ENCODE peak calls at places on chromosomes 6 and 20, in eight cellular contexts. N is breast epithelium, K is aorta, S is left lung, I is thyroid gland, R is SJSA1, P is upper lobe of right lung, E is Panc1. J is an unnamed sample.

GRCh38 chr20:35907017-35907685 is 47.2 kb downstream of the SCAND1 start:
- DNase-seq in R (no peak), I (no peak), S (no peak), E (no peak), K (no peak), P (no peak), N (no peak), J (no peak)

GRCh38 chr20:48384147-48384818 is 443.5 kb downstream of the PREX1 start:
- DNase-seq in I (no peak), S (no peak), E (no peak), R (no peak), K (no peak), N (no peak), P (no peak), J (no peak)

GRCh38 chr6:144434308-144434990 is 149.3 kb downstream of the UTRN start:
- DNase-seq in K (peak; percentile 54), E (no peak), N (no peak), I (no peak), S (no peak), R (peak; percentile 88), P (no peak), J (no peak)

GRCh38 chr6:104003803-104004516 is 855.8 kb downstream of the HACE1 start:
- DNase-seq in K (no peak), I (no peak), S (no peak), E (no peak), R (no peak), P (no peak), N (no peak), J (no peak)

GRCh38 chr6:122735618-122736017 is 43.9 kb upstream of the FABP7 start:
- DNase-seq in I (no peak), R (no peak), K (no peak), P (no peak), S (no peak), N (no peak), E (no peak), J (no peak)

GRCh38 chr6:131949909-131950766 is 1.0 kb downstream of the CCN2 start:
- DNase-seq in P (peak; percentile 82), E (peak; percentile 77), S (peak; percentile 76), R (peak; percentile 86), K (peak; percentile 83), N (peak; percentile 81), I (peak; percentile 86), J (peak; percentile 72)

GRCh38 chr6:19368511-19368910 is 468.7 kb upstream of the ID4 start:
- DNase-seq in E (no peak), P (no peak), R (no peak), S (no peak), I (no peak), K (no peak), N (no peak), J (no peak)

GRCh38 chr20:35329435-35330139 is 37.4 kb upstream of the FAM83C start:
- DNase-seq in K (no peak), E (no peak), R (peak; percentile 74), N (no peak), P (no peak), I (peak; percentile 29), S (no peak), J (no peak)

GRCh38 chr6:146433881-146434741 is 109.5 kb upstream of the RAB32 start:
- DNase-seq in S (peak; percentile 79), P (peak; percentile 65), E (no peak), I (peak; percentile 54), N (no peak), R (no peak), K (peak; percentile 56), J (no peak)

GRCh38 chr6:73585566-73586415 is 65.0 kb upstream of the EEF1A1 start:
- DNase-seq in N (peak; percentile 40), E (peak; percentile 68), R (peak; percentile 86), P (no peak), K (no peak), S (no peak), I (peak; percentile 61), J (peak; percentile 69)

GRCh38 chr6:11929451-11929850 is 82.7 kb upstream of the HIVEP1 start:
- DNase-seq in R (no peak), N (no peak), S (no peak), K (no peak), P (no peak), E (no peak), I (no peak), J (no peak)

GRCh38 chr20:31560900-31561598 is 44.0 kb upstream of the ID1 start:
- DNase-seq in P (no peak), S (no peak), N (peak; percentile 57), I (no peak), K (peak; percentile 75), E (peak; percentile 98), R (peak; percentile 89), J (no peak)

GRCh38 chr6:166251655-166252054 is 56.5 kb downstream of the PRR18 start:
- DNase-seq in N (no peak), I (no peak), E (no peak), P (no peak), R (no peak), K (no peak), S (no peak), J (no peak)

GRCh38 chr20:39547546-39548410 is 585.6 kb downstream of the DHX35 start:
- DNase-seq in P (no peak), N (no peak), E (no peak), I (no peak), S (no peak), K (no peak), R (no peak), J (no peak)

GRCh38 chr6:110645685-110646418 is 169.4 kb downstream of the CDK19 start:
- DNase-seq in E (no peak), R (no peak), S (peak; percentile 75), I (no peak), K (no peak), P (no peak), N (no peak), J (no peak)

GRCh38 chr20:17864791-17865190 is 103.8 kb downstream of the SNX5 start:
- DNase-seq in R (no peak), I (no peak), S (no peak), K (no peak), N (no peak), E (no peak), P (no peak), J (no peak)

GRCh38 chr6:46563924-46564323 is 72.7 kb upstream of the RCAN2 start:
- DNase-seq in R (no peak), S (no peak), I (no peak), E (no peak), K (no peak), P (no peak), N (no peak), J (no peak)

GRCh38 chr6:166931426-166931970 is 24.9 kb downstream of the RNASET2 start:
- DNase-seq in R (no peak), I (no peak), P (no peak), N (no peak), S (no peak), K (no peak), E (no peak), J (no peak)

GRCh38 chr6:168180548-168181011 is 101.6 kb upstream of the FRMD1 start:
- DNase-seq in R (peak; percentile 38), N (peak; percentile 11), I (no peak), K (no peak), P (no peak), S (no peak), E (no peak), J (no peak)

GRCh38 chr20:37866051-37866450 is 36.9 kb upstream of the VSTM2L start:
- DNase-seq in I (no peak), P (peak; percentile 26), R (no peak), E (no peak), N (no peak), S (no peak), K (no peak), J (no peak)

GRCh38 chr20:41048475-41049242 is 20.0 kb downstream of the TOP1 start:
- DNase-seq in K (no peak), E (no peak), S (no peak), N (no peak), R (no peak), I (no peak), P (no peak), J (no peak)

GRCh38 chr20:32977281-32978008 is 26.8 kb downstream of the SUN5 start:
- DNase-seq in I (no peak), K (no peak), P (peak; percentile 41), S (no peak), R (no peak), E (no peak), N (no peak), J (no peak)
- H3K27ac ChIP-seq in I (no peak overlapping the region), K (no peak overlapping the region), P (no peak overlapping the region), S (no peak overlapping the region), R (no peak overlapping the region), E (no peak overlapping the region), N (no peak overlapping the region), J (peak overlapping the region; percentile 85)

GRCh38 chr6:18248698-18249097 is 15.6 kb downstream of the DEK start:
- DNase-seq in R (no peak), N (no peak), K (no peak), E (no peak), I (no peak), S (no peak), P (no peak), J (no peak)

GRCh38 chr6:18245642-18246041 is 18.7 kb downstream of the DEK start:
- DNase-seq in K (no peak), N (no peak), E (no peak), R (no peak), I (no peak), P (no peak), S (no peak), J (no peak)

GRCh38 chr6:18245079-18245478 is 19.3 kb downstream of the DEK start:
- DNase-seq in N (no peak), S (no peak), P (no peak), R (no peak), E (no peak), K (no peak), I (no peak), J (no peak)

GRCh38 chr6:18246205-18246604 is 18.1 kb downstream of the DEK start:
- DNase-seq in P (no peak), S (no peak), R (no peak), N (no peak), I (no peak), E (no peak), K (no peak), J (no peak)

DNA sequence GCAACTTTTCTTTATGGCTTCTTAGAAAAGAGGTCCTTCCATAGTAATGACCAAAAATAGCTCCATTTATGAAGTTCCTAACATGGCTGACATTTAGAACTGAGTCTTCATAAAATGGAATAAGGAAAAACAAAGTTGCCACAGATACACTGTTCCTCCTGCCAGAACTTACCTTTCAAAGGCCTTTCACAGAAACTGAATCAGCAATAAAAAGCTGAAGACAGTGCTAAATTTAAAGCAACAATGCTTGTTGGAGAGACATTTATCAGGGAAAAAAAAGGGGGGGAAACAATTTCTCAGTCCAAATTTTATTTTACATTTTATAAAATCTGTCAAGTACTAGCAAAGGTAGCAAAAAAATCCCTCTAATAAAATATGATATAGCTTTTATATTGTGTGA is 17.3 kb downstream of the DEK start:
- DNase-seq in R (no peak), S (no peak), E (no peak), N (no peak), K (no peak), P (no peak), I (no peak), J (no peak)
- H3K27ac ChIP-seq in R (no peak overlapping the region), S (no peak overlapping the region), E (no peak overlapping the region), N (no peak overlapping the region), K (no peak overlapping the region), P (no peak overlapping the region), I (no peak overlapping the region), J (no peak overlapping the region)

GRCh38 chr20:3798405-3798768 is 2.3 kb downstream of the CDC25B start:
- DNase-seq in N (no peak), R (no peak), I (no peak), S (no peak), K (no peak), E (no peak), P (no peak), J (no peak)
- H3K27ac ChIP-seq in N (no peak overlapping the region), R (no peak overlapping the region), I (no peak overlapping the region), S (peak overlapping the region; percentile 51), K (no peak overlapping the region), E (peak overlapping the region; percentile 97), P (peak overlapping the region; percentile 72), J (peak overlapping the region; percentile 98)

GRCh38 chr6:52506502-52506875 is 70.4 kb downstream of the TRAM2 start:
- DNase-seq in R (no peak), K (no peak), S (no peak), E (no peak), N (no peak), I (no peak), P (no peak), J (no peak)
- H3K27ac ChIP-seq in R (no peak overlapping the region), K (peak overlapping the region; percentile 9), S (no peak overlapping the region), E (no peak overlapping the region), N (no peak overlapping the region), I (no peak overlapping the region), P (no peak overlapping the region), J (no peak overlapping the region)